ENCODE peak calls at places on chromosomes 3 and 15, in ten cellular contexts. Z is fibroblast of pulmonary artery, L is stomach, F is hepatocyte, H is foreskin fibroblast, T is AG04450, D is mammary epithelial cell, Y is PC-9, E is HCT116, A is left ventricle myocardium inferior. R is an unnamed sample.

GRCh38 chr3:106281231-106281630 is 412.4 kb upstream of the CBLB start:
- DNase-seq in Z (no peak), L (no peak), F (peak), H (peak), T (peak), D (no peak), Y (no peak), E (no peak), A (no peak), R (no peak)

GRCh38 chr15:51038258-51039042 is 56.3 kb downstream of the TNFAIP8L3 start:
- DNase-seq in Z (no peak), L (no peak), F (no peak), H (no peak), T (no peak), D (peak), Y (no peak), E (no peak), A (no peak), R (no peak)

GRCh38 chr15:82172506-82172905 is 90.0 kb downstream of the EFL1 start:
- DNase-seq in Z (no peak), L (no peak), F (no peak), H (no peak), T (no peak), D (peak), Y (peak), E (peak), A (no peak), R (no peak)

GRCh38 chr15:25501828-25502446 is 63.1 kb upstream of the UBE3A start:
- DNase-seq in Z (peak), L (no peak), F (peak), H (peak), T (no peak), D (no peak), Y (no peak), E (peak), A (no peak), R (no peak)

GRCh38 chr3:42061711-42062408 is 29.3 kb upstream of the TRAK1 start:
- DNase-seq in Z (peak), L (peak), F (peak), H (peak), T (peak), D (peak), Y (peak), E (peak), A (peak), R (no peak)

GRCh38 chr15:76310470-76311070 is 699 bp downstream of the ETFA start:
- DNase-seq in Z (peak), L (no peak), F (peak), H (peak), T (no peak), D (no peak), Y (no peak), E (no peak), A (no peak), R (peak)

GRCh38 chr3:133475245-133476010 is 75.6 kb downstream of the BFSP2 start:
- DNase-seq in Z (no peak), L (no peak), F (peak), H (no peak), T (no peak), D (no peak), Y (no peak), E (no peak), A (no peak), R (peak)

GRCh38 chr3:20190991-20191390 is 5.0 kb upstream of the SGO1 start:
- DNase-seq in Z (no peak), L (no peak), F (no peak), H (no peak), T (no peak), D (no peak), Y (no peak), E (no peak), A (no peak), R (no peak)

GRCh38 chr15:70556376-70556775 is 207.0 kb downstream of the UACA start:
- DNase-seq in Z (no peak), L (peak), F (no peak), H (no peak), T (no peak), D (no peak), Y (no peak), E (no peak), A (no peak), R (no peak)

GRCh38 chr3:14358426-14359211 is 43.8 kb upstream of the SLC6A6 start:
- DNase-seq in Z (peak), L (peak), F (peak), H (peak), T (peak), D (peak), Y (no peak), E (no peak), A (peak), R (no peak)

GRCh38 chr15:43471975-43472374 is 21.0 kb downstream of the TP53BP1 start:
- DNase-seq in Z (no peak), L (no peak), F (no peak), H (no peak), T (no peak), D (no peak), Y (no peak), E (no peak), A (no peak), R (no peak)

GRCh38 chr3:71195492-71195891 is 388.0 kb downstream of the FOXP1 start:
- DNase-seq in Z (peak), L (no peak), F (no peak), H (peak), T (peak), D (no peak), Y (peak), E (no peak), A (no peak), R (no peak)

GRCh38 chr3:68893600-68894239 is 38.6 kb downstream of the TAFA4 start:
- DNase-seq in Z (peak), L (no peak), F (peak), H (peak), T (no peak), D (peak), Y (no peak), E (no peak), A (no peak), R (peak)

GRCh38 chr15:74432271-74432967 is 1.3 kb downstream of the SEMA7A start:
- DNase-seq in Z (no peak), L (no peak), F (no peak), H (peak), T (no peak), D (no peak), Y (no peak), E (no peak), A (no peak), R (peak)

GRCh38 chr3:141255864-141256263 is 24.2 kb downstream of the PXYLP1 start:
- DNase-seq in Z (peak), L (no peak), F (no peak), H (peak), T (no peak), D (no peak), Y (no peak), E (no peak), A (no peak), R (no peak)

GRCh38 chr15:58583171-58583908 is 151.5 kb downstream of the LIPC start:
- DNase-seq in Z (no peak), L (no peak), F (no peak), H (no peak), T (no peak), D (no peak), Y (no peak), E (no peak), A (no peak), R (no peak)

GRCh38 chr15:98413973-98414546 is 234.3 kb upstream of the IGF1R start:
- DNase-seq in Z (no peak), L (no peak), F (no peak), H (peak), T (no peak), D (no peak), Y (no peak), E (no peak), A (peak), R (no peak)

GRCh38 chr3:71384393-71384792 is 199.1 kb downstream of the FOXP1 start:
- DNase-seq in Z (no peak), L (no peak), F (no peak), H (no peak), T (no peak), D (no peak), Y (no peak), E (no peak), A (no peak), R (no peak)

GRCh38 chr3:33096103-33096868 is 660 bp downstream of the GLB1 start:
- DNase-seq in Z (peak), L (peak), F (peak), H (peak), T (no peak), D (peak), Y (no peak), E (no peak), A (peak), R (peak)

GRCh38 chr3:172520332-172520831 is 2.8 kb downstream of the TNFSF10 start:
- DNase-seq in Z (peak), L (no peak), F (no peak), H (peak), T (peak), D (peak), Y (no peak), E (no peak), A (no peak), R (no peak)

GRCh38 chr15:45168751-45169551 is 18.8 kb downstream of the SHF start:
- DNase-seq in Z (no peak), L (no peak), F (no peak), H (no peak), T (no peak), D (no peak), Y (no peak), E (no peak), A (no peak), R (no peak)

GRCh38 chr3:196524527-196524926 is 9.4 kb upstream of the SMCO1 start:
- DNase-seq in Z (peak), L (no peak), F (no peak), H (peak), T (no peak), D (no peak), Y (no peak), E (no peak), A (no peak), R (no peak)
- TF ChIP-seq CTCF in Z (peak), L (no peak), F (no peak), H (peak), T (peak), D (no peak), Y (peak), E (peak), A (peak), R (no peak)

DNA sequence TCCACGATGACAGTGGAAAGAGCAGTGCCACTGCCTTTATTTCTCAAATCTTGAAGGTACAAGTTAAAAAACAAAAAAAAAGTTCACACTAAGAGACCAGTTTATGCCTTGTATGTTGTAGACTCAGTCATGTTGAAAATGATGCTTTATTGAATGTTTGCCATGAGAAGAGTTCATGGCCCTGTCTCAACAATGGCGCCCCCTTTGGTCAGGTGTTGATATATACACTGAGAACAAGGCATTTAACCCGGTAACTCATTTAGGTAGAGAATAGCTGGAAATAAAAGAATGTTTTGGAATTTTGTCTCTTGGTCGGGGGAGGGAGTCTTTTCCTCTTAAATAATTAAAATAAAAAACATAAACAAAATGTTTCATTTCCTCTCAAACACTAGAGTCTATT is 145.6 kb upstream of the SLC2A2 start:
- DNase-seq in Z (no peak), L (no peak), F (no peak), H (no peak), T (no peak), D (no peak), Y (no peak), E (no peak), A (no peak), R (no peak)
- TF ChIP-seq CTCF in Z (peak), L (no peak), F (peak), H (peak), T (peak), D (no peak), Y (peak), E (no peak), A (peak), R (no peak)

GRCh38 chr15:67828969-67829646 is 3.8 kb downstream of the SKOR1 start:
- DNase-seq in Z (no peak), L (no peak), F (no peak), H (no peak), T (no peak), D (no peak), Y (no peak), E (no peak), A (no peak), R (no peak)

GRCh38 chr15:67828379-67828968 is 3.2 kb downstream of the SKOR1 start:
- DNase-seq in Z (no peak), L (no peak), F (no peak), H (no peak), T (no peak), D (no peak), Y (no peak), E (no peak), A (no peak), R (no peak)

GRCh38 chr15:67831363-67831762 is 6.1 kb downstream of the SKOR1 start:
- DNase-seq in Z (no peak), L (no peak), F (no peak), H (no peak), T (no peak), D (no peak), Y (no peak), E (no peak), A (no peak), R (no peak)

GRCh38 chr15:67827561-67828378 is 2.5 kb downstream of the SKOR1 start:
- DNase-seq in Z (no peak), L (no peak), F (no peak), H (no peak), T (no peak), D (no peak), Y (no peak), E (no peak), A (no peak), R (no peak)

GRCh38 chr15:67829647-67830504 is 4.6 kb downstream of the SKOR1 start:
- DNase-seq in Z (no peak), L (no peak), F (no peak), H (no peak), T (no peak), D (no peak), Y (no peak), E (no peak), A (no peak), R (peak)
- TF ChIP-seq CTCF in Z (no peak), L (no peak), F (no peak), H (no peak), T (no peak), D (no peak), Y (no peak), E (no peak), A (no peak), R (no peak)

GRCh38 chr3:86785381-86785780 is 205.6 kb downstream of the VGLL3 start:
- DNase-seq in Z (peak), L (no peak), F (peak), H (peak), T (no peak), D (no peak), Y (no peak), E (no peak), A (no peak), R (no peak)
- TF ChIP-seq CTCF in Z (peak), L (no peak), F (peak), H (peak), T (peak), D (peak), Y (peak), E (no peak), A (peak), R (no peak)

DNA sequence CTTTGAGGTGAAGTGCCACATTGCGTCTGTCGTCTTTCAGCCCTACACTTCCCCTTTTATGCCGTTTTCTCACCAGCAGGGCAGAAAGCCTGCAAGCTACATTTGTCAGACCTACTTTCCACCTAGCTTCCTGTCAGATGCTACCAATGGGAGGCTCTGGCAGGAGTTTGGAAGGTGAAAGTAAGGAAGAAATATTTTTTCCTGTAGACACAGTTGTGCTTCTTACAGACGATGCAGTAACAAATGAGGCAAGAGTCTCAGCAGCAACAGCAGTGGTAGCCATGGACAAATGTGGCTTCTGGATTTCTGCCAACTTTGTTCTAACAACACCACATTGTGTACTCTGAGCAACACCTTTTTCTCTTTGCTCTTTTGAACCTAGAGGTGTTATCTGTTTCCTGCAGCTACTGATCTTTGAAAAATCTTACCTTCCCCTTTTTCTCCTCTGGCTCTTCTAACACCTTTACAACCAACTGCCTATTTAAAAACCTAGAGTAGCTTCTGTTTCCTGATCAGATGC is 70.6 kb upstream of the STT3B start:
- DNase-seq in Z (peak), L (no peak), F (peak), H (no peak), T (no peak), D (peak), Y (no peak), E (no peak), A (no peak), R (peak)
- TF ChIP-seq CTCF in Z (no peak), L (no peak), F (no peak), H (no peak), T (no peak), D (no peak), Y (no peak), E (no peak), A (no peak), R (no peak)

GRCh38 chr3:58006661-58007060 is 1.6 kb upstream of the FLNB start:
- DNase-seq in Z (no peak), L (no peak), F (no peak), H (no peak), T (no peak), D (peak), Y (no peak), E (no peak), A (no peak), R (no peak)

GRCh38 chr3:58009749-58010535 is 1.7 kb downstream of the FLNB start:
- DNase-seq in Z (no peak), L (peak), F (peak), H (no peak), T (no peak), D (peak), Y (peak), E (no peak), A (no peak), R (no peak)

GRCh38 chr3:58010562-58010961 is 2.3 kb downstream of the FLNB start:
- DNase-seq in Z (no peak), L (no peak), F (peak), H (no peak), T (no peak), D (no peak), Y (no peak), E (no peak), A (no peak), R (no peak)

GRCh38 chr3:58009026-58009748 is 965 bp downstream of the FLNB start:
- DNase-seq in Z (no peak), L (peak), F (peak), H (no peak), T (no peak), D (no peak), Y (no peak), E (no peak), A (peak), R (peak)

GRCh38 chr3:58008140-58009025 is at the start of gene FLNB:
- DNase-seq in Z (peak), L (peak), F (peak), H (peak), T (no peak), D (peak), Y (peak), E (peak), A (peak), R (peak)
- TF ChIP-seq CTCF in Z (peak), L (peak), F (peak), H (peak), T (peak), D (peak), Y (peak), E (peak), A (peak), R (peak)

DNA sequence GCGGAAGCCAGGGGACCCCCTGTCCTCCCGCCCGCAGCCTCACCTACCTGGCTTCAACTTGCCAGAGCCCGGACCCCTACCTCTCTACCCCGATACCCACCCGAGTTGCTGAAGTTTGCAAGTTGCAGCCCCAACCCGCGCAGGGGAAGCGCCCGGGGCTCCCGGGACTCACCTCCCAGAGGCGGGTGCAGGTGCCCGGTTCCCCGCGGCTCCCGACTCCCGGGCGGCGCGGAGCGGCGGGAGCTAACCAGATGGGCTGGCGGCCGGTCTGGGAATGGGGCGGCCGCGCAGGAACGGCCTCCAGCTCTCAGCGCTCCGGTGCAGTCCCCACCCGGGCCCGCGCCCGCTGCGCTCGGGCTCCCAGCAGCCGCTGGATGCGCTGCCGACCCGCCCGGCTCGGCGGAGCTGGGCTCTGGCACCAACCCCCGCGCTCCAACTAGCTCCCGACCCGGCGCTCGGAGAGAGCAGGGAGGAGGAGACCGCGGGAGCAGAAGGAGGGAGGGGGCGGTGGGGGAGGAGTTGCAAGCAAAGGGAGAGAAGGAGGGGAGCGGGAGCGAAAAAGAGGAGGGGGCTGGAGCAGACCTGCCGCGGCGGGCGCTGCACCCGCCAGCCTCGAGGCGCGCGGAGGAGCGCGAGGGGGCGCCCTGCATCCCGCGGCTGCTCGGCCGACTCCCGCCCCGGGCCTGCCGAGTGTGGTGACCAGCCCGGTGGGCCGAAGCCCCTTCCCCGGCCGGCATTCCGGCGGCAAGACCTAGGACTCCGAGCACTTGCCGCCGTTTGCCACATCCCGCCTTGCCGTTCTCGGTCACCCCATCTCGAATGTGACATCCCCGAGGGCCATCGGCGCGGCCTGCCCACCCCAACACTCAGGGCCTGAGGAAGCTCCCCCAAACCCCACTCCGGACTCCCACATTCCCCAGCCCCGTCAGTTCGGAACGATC is at the start of gene SEMA5B:
- DNase-seq in Z (no peak), L (peak), F (peak), H (peak), T (no peak), D (peak), Y (no peak), E (no peak), A (peak), R (peak)
- TF ChIP-seq CTCF in Z (no peak), L (peak), F (peak), H (no peak), T (peak), D (no peak), Y (no peak), E (no peak), A (peak), R (peak)

GRCh38 chr3:119301001-119301400 is 6.8 kb downstream of the ARHGAP31 start:
- DNase-seq in Z (no peak), L (no peak), F (no peak), H (peak), T (no peak), D (no peak), Y (no peak), E (no peak), A (no peak), R (no peak)
- TF ChIP-seq CTCF in Z (no peak), L (no peak), F (no peak), H (no peak), T (no peak), D (no peak), Y (no peak), E (no peak), A (no peak), R (no peak)

GRCh38 chr15:65675551-65675950 is 53.8 kb downstream of the SLC24A1 start:
- DNase-seq in Z (no peak), L (no peak), F (no peak), H (no peak), T (no peak), D (no peak), Y (no peak), E (no peak), A (no peak), R (no peak)

GRCh38 chr15:65676123-65676522 is 54.4 kb downstream of the SLC24A1 start:
- DNase-seq in Z (no peak), L (no peak), F (no peak), H (no peak), T (no peak), D (no peak), Y (no peak), E (no peak), A (no peak), R (no peak)

GRCh38 chr15:65682404-65682911 is 60.7 kb downstream of the SLC24A1 start:
- DNase-seq in Z (no peak), L (no peak), F (no peak), H (no peak), T (no peak), D (no peak), Y (no peak), E (no peak), A (no peak), R (no peak)

GRCh38 chr15:65680544-65680943 is 58.8 kb downstream of the SLC24A1 start:
- DNase-seq in Z (no peak), L (no peak), F (no peak), H (no peak), T (no peak), D (no peak), Y (no peak), E (no peak), A (no peak), R (no peak)
- TF ChIP-seq CTCF in Z (no peak), L (no peak), F (no peak), H (no peak), T (no peak), D (no peak), Y (no peak), E (no peak), A (no peak), R (no peak)

GRCh38 chr3:194350726-194351071 is 429 bp downstream of the CPN2 start:
- DNase-seq in Z (no peak), L (no peak), F (no peak), H (no peak), T (no peak), D (no peak), Y (no peak), E (no peak), A (no peak), R (no peak)
- TF ChIP-seq CTCF in Z (no peak), L (no peak), F (no peak), H (no peak), T (no peak), D (no peak), Y (no peak), E (no peak), A (no peak), R (no peak)

R was measured in GM13976.